ENCODE peak calls at places on chromosomes 6 and 20, in five cellular contexts. One of them, this sample, is unnamed.

GRCh38 chr6:17930321-17930993 is 57.0 kb downstream of the KIF13A start:
- DNase-seq in AG10803: peak; percentile 27
- DNase-seq in Daoy: no peak
- DNase-seq in activated naive CD4-positive, alpha-beta T cell: no peak
- DNase-seq in epithelial cell of esophagus: no peak
- DNase-seq in this sample: peak; percentile 55

GRCh38 chr6:39808934-39809333 is 16.8 kb downstream of the DAAM2 start:
- DNase-seq in AG10803: peak; percentile 34
- DNase-seq in activated naive CD4-positive, alpha-beta T cell: no peak
- DNase-seq in epithelial cell of esophagus: no peak
- DNase-seq in Daoy: peak; percentile 48
- DNase-seq in this sample: no peak

GRCh38 chr6:137913434-137913833 is 46.4 kb downstream of the TNFAIP3 start:
- DNase-seq in epithelial cell of esophagus: no peak
- DNase-seq in AG10803: no peak
- DNase-seq in Daoy: no peak
- DNase-seq in activated naive CD4-positive, alpha-beta T cell: no peak
- DNase-seq in this sample: no peak

GRCh38 chr6:165573671-165574070 is 89.4 kb downstream of the PDE10A start:
- DNase-seq in activated naive CD4-positive, alpha-beta T cell: no peak
- DNase-seq in AG10803: no peak
- DNase-seq in Daoy: peak; percentile 62
- DNase-seq in epithelial cell of esophagus: no peak
- DNase-seq in this sample: no peak

GRCh38 chr6:167934426-167934864 is 63.0 kb upstream of the KIF25 start:
- DNase-seq in AG10803: no peak
- DNase-seq in epithelial cell of esophagus: no peak
- DNase-seq in Daoy: no peak
- DNase-seq in activated naive CD4-positive, alpha-beta T cell: no peak
- DNase-seq in this sample: no peak

GRCh38 chr20:62305149-62305764 is 2.5 kb downstream of the ADRM1 start:
- DNase-seq in activated naive CD4-positive, alpha-beta T cell: no peak
- DNase-seq in Daoy: no peak
- DNase-seq in AG10803: no peak
- DNase-seq in epithelial cell of esophagus: peak; percentile 40
- DNase-seq in this sample: peak; percentile 14

GRCh38 chr6:127917766-127918165 is 16.9 kb upstream of the THEMIS start:
- DNase-seq in activated naive CD4-positive, alpha-beta T cell: no peak
- DNase-seq in Daoy: no peak
- DNase-seq in epithelial cell of esophagus: no peak
- DNase-seq in AG10803: no peak
- DNase-seq in this sample: no peak

GRCh38 chr6:142009647-142010046 is 123.1 kb upstream of the GJE1 start:
- DNase-seq in epithelial cell of esophagus: no peak
- DNase-seq in AG10803: peak; percentile 54
- DNase-seq in activated naive CD4-positive, alpha-beta T cell: no peak
- DNase-seq in Daoy: peak; percentile 55
- DNase-seq in this sample: no peak

GRCh38 chr6:115474443-115475041 is 586.1 kb downstream of the FRK start:
- DNase-seq in epithelial cell of esophagus: no peak
- DNase-seq in activated naive CD4-positive, alpha-beta T cell: no peak
- DNase-seq in Daoy: no peak
- DNase-seq in AG10803: no peak
- DNase-seq in this sample: no peak

GRCh38 chr6:144652292-144652891 is 367.3 kb downstream of the UTRN start:
- DNase-seq in Daoy: no peak
- DNase-seq in epithelial cell of esophagus: no peak
- DNase-seq in AG10803: no peak
- DNase-seq in activated naive CD4-positive, alpha-beta T cell: no peak
- DNase-seq in this sample: no peak

GRCh38 chr20:4490595-4491280 is 231.0 kb upstream of the PRND start:
- DNase-seq in activated naive CD4-positive, alpha-beta T cell: no peak
- DNase-seq in Daoy: no peak
- DNase-seq in epithelial cell of esophagus: peak; percentile 24
- DNase-seq in AG10803: peak; percentile 81
- DNase-seq in this sample: peak; percentile 85

GRCh38 chr6:7073810-7074525 is 33.8 kb upstream of the RREB1 start:
- DNase-seq in AG10803: no peak
- DNase-seq in activated naive CD4-positive, alpha-beta T cell: peak; percentile 6
- DNase-seq in Daoy: no peak
- DNase-seq in epithelial cell of esophagus: no peak
- DNase-seq in this sample: no peak

GRCh38 chr20:31523361-31524283 is 9.4 kb downstream of the HM13 start:
- DNase-seq in AG10803: peak; percentile 32
- DNase-seq in Daoy: no peak
- DNase-seq in activated naive CD4-positive, alpha-beta T cell: no peak
- DNase-seq in epithelial cell of esophagus: no peak
- DNase-seq in this sample: peak; percentile 38

GRCh38 chr20:44018684-44019637 is 104.3 kb downstream of the TOX2 start:
- DNase-seq in epithelial cell of esophagus: no peak
- DNase-seq in Daoy: no peak
- DNase-seq in activated naive CD4-positive, alpha-beta T cell: no peak
- DNase-seq in AG10803: peak; percentile 11
- DNase-seq in this sample: peak; percentile 32

GRCh38 chr6:112618796-112619195 is 271.7 kb downstream of the RFPL4B start:
- DNase-seq in Daoy: peak; percentile 13
- DNase-seq in activated naive CD4-positive, alpha-beta T cell: no peak
- DNase-seq in AG10803: peak; percentile 39
- DNase-seq in epithelial cell of esophagus: no peak
- DNase-seq in this sample: peak; percentile 25

GRCh38 chr6:169452117-169452868 is 198.6 kb upstream of the THBS2 start:
- DNase-seq in epithelial cell of esophagus: peak; percentile 84
- DNase-seq in Daoy: peak; percentile 92
- DNase-seq in activated naive CD4-positive, alpha-beta T cell: no peak
- DNase-seq in AG10803: peak; percentile 94
- DNase-seq in this sample: peak; percentile 98

GRCh38 chr6:38034269-38034914 is 214.9 kb downstream of the ZFAND3 start:
- DNase-seq in epithelial cell of esophagus: peak; percentile 54
- DNase-seq in activated naive CD4-positive, alpha-beta T cell: no peak
- DNase-seq in AG10803: peak; percentile 68
- DNase-seq in Daoy: no peak
- DNase-seq in this sample: peak; percentile 63

This sample was measured in GM23248.